ENCODE peak calls at places on chromosomes 1 and 21, in six cellular contexts. L, J, Q, E, O and U are unnamed samples.

GRCh38 chr1:165444897-165445370 is at the start of gene RXRG:
- DNase-seq in E (no peak), O (no peak), Q (no peak), L (no peak), J (peak), U (peak)

GRCh38 chr1:181551249-181551648 is 67.9 kb downstream of the CACNA1E start:
- DNase-seq in Q (no peak), O (no peak), J (no peak), L (peak), E (peak), U (peak)

GRCh38 chr1:20142001-20142710 is 3.0 kb downstream of the PLA2G2F start:
- DNase-seq in E (no peak), J (peak), O (no peak), L (no peak), Q (peak), U (no peak)

GRCh38 chr1:81296584-81296983 is 504.1 kb upstream of the ADGRL2 start:
- DNase-seq in Q (no peak), L (no peak), O (no peak), E (peak), J (no peak), U (no peak)

GRCh38 chr21:32603131-32603530 is 9.0 kb downstream of the CFAP298 start:
- DNase-seq in E (no peak), Q (peak), L (no peak), J (no peak), O (no peak), U (no peak)

GRCh38 chr1:184061396-184062003 is 10.0 kb downstream of the TSEN15 start:
- DNase-seq in L (no peak), Q (no peak), O (no peak), E (peak), J (no peak), U (no peak)

GRCh38 chr1:32695098-32695904 is 7.3 kb downstream of the SYNC start:
- DNase-seq in J (peak), E (peak), O (no peak), L (peak), Q (peak), U (peak)

GRCh38 chr1:43531453-43531905 is 796 bp downstream of the PTPRF start:
- DNase-seq in E (no peak), L (peak), Q (no peak), J (peak), O (peak), U (no peak)

GRCh38 chr1:2330511-2331199 is 60.7 kb downstream of the MORN1 start:
- DNase-seq in J (peak), E (peak), Q (no peak), L (no peak), O (no peak), U (peak)